ENCODE peak calls at places on chromosomes 4 and X, in six cellular contexts. One of them, this sample, is unnamed.
A peak's percentile ranks its signal among the peaks of the same experiment; 100 is the strongest.

GRCh38 chr4:158796370-158797140 is 27.7 kb downstream of the FNIP2 start:
- DNase-seq in astrocyte of the spinal cord: peak; percentile 46
- DNase-seq in H7: no peak
- DNase-seq in frontal cortex: no peak
- DNase-seq in heart left ventricle: no peak
- DNase-seq in nephron progenitor cell: no peak
- DNase-seq in this sample: no peak

GRCh38 chrX:150767475-150768131 is 74.4 kb downstream of the MTMR1 start:
- DNase-seq in nephron progenitor cell: no peak
- DNase-seq in heart left ventricle: no peak
- DNase-seq in frontal cortex: no peak
- DNase-seq in astrocyte of the spinal cord: peak; percentile 74
- DNase-seq in H7: no peak
- DNase-seq in this sample: no peak

GRCh38 chr4:140595065-140595464 is 26.3 kb upstream of the UCP1 start:
- DNase-seq in frontal cortex: no peak
- DNase-seq in nephron progenitor cell: no peak
- DNase-seq in astrocyte of the spinal cord: no peak
- DNase-seq in H7: peak; percentile 76
- DNase-seq in heart left ventricle: no peak
- DNase-seq in this sample: peak; percentile 66

GRCh38 chrX:13087322-13088154 is 43.1 kb upstream of the FAM9C start:
- DNase-seq in H7: no peak
- DNase-seq in nephron progenitor cell: no peak
- DNase-seq in astrocyte of the spinal cord: peak; percentile 66
- DNase-seq in heart left ventricle: no peak
- DNase-seq in frontal cortex: no peak
- DNase-seq in this sample: no peak

GRCh38 chrX:138885886-138886285 is 174.4 kb upstream of the FGF13 start:
- DNase-seq in astrocyte of the spinal cord: peak; percentile 52
- DNase-seq in heart left ventricle: no peak
- DNase-seq in frontal cortex: no peak
- DNase-seq in H7: no peak
- DNase-seq in nephron progenitor cell: no peak
- DNase-seq in this sample: no peak

GRCh38 chr4:169070895-169071218 is 60.8 kb upstream of the CBR4 start:
- DNase-seq in H7: no peak
- DNase-seq in astrocyte of the spinal cord: no peak
- DNase-seq in frontal cortex: no peak
- DNase-seq in nephron progenitor cell: no peak
- DNase-seq in heart left ventricle: no peak
- DNase-seq in this sample: no peak

GRCh38 chr4:16952462-16952871 is 54.0 kb upstream of the LDB2 start:
- DNase-seq in nephron progenitor cell: no peak
- DNase-seq in H7: no peak
- DNase-seq in heart left ventricle: no peak
- DNase-seq in astrocyte of the spinal cord: peak; percentile 7
- DNase-seq in frontal cortex: no peak
- DNase-seq in this sample: no peak

GRCh38 chr4:5110901-5111300 is 59.6 kb downstream of the STK32B start:
- DNase-seq in nephron progenitor cell: no peak
- DNase-seq in astrocyte of the spinal cord: no peak
- DNase-seq in frontal cortex: no peak
- DNase-seq in H7: no peak
- DNase-seq in heart left ventricle: no peak
- DNase-seq in this sample: no peak

GRCh38 chr4:88008133-88008621 is 742 bp downstream of the PKD2 start:
- DNase-seq in nephron progenitor cell: peak; percentile 70
- DNase-seq in frontal cortex: peak; percentile 30
- DNase-seq in astrocyte of the spinal cord: peak; percentile 42
- DNase-seq in H7: peak; percentile 75
- DNase-seq in heart left ventricle: peak; percentile 67
- DNase-seq in this sample: peak; percentile 49

GRCh38 chr4:155629831-155630425 is 36.7 kb upstream of the GUCY1A1 start:
- DNase-seq in astrocyte of the spinal cord: no peak
- DNase-seq in heart left ventricle: no peak
- DNase-seq in nephron progenitor cell: no peak
- DNase-seq in H7: no peak
- DNase-seq in frontal cortex: no peak
- DNase-seq in this sample: no peak

GRCh38 chr4:107058828-107059227 is 22.7 kb upstream of the DKK2 start:
- DNase-seq in nephron progenitor cell: no peak
- DNase-seq in H7: no peak
- DNase-seq in frontal cortex: no peak
- DNase-seq in heart left ventricle: no peak
- DNase-seq in astrocyte of the spinal cord: peak; percentile 49
- DNase-seq in this sample: no peak

GRCh38 chr4:156347412-156348075 is 393.9 kb upstream of the CTSO start:
- DNase-seq in frontal cortex: no peak
- DNase-seq in heart left ventricle: no peak
- DNase-seq in astrocyte of the spinal cord: peak; percentile 71
- DNase-seq in nephron progenitor cell: no peak
- DNase-seq in H7: no peak
- DNase-seq in this sample: peak; percentile 14